ENCODE peak calls at places on chromosomes 4 and X, in four cellular contexts. O is AG04449, T is right atrium auricular region, W is Calu3. P is an unnamed sample.

GRCh38 chr4:35934370-35934981 is 309.8 kb downstream of the ARAP2 start:
- DNase-seq in O (no peak), W (no peak), T (no peak), P (no peak)

GRCh38 chr4:21992330-21992729 is 43.8 kb upstream of the KCNIP4 start:
- DNase-seq in T (no peak), W (no peak), O (no peak), P (no peak)

GRCh38 chr4:33060873-33061542 is 2340.8 kb downstream of the PCDH7 start:
- DNase-seq in T (no peak), W (peak; percentile 0), O (no peak), P (peak; percentile 46)

GRCh38 chrX:100316987-100317386 is 93.1 kb downstream of the PCDH19 start:
- DNase-seq in O (no peak), W (no peak), T (no peak), P (no peak)

GRCh38 chr4:105106416-105106815 is 40.3 kb upstream of the TET2 start:
- DNase-seq in O (no peak), T (no peak), W (no peak), P (no peak)

GRCh38 chr4:929970-930625 is 2.0 kb downstream of the GAK start:
- DNase-seq in O (no peak), T (no peak), W (no peak), P (no peak)

GRCh38 chr4:59247032-59247431 is 1953.1 kb upstream of the ADGRL3 start:
- DNase-seq in T (no peak), O (no peak), W (no peak), P (no peak)

GRCh38 chrX:83759872-83760271 is 101.1 kb upstream of the CYLC1 start:
- DNase-seq in O (no peak), T (no peak), W (peak; percentile 0), P (no peak)

GRCh38 chrX:11757729-11758399 is at the start of gene MSL3:
- DNase-seq in O (no peak), T (no peak), W (peak; percentile 76), P (peak; percentile 47)

GRCh38 chr4:74056858-74057562 is 18.5 kb upstream of the CXCL3 start:
- DNase-seq in T (no peak), O (peak; percentile 41), W (no peak), P (no peak)

GRCh38 chr4:134089885-134090284 is 111.7 kb downstream of the PABPC4L start:
- DNase-seq in O (no peak), T (no peak), W (no peak), P (no peak)

GRCh38 chrX:25015486-25016360 is at the start of gene ARX:
- DNase-seq in O (no peak), W (no peak), T (no peak), P (no peak)

GRCh38 chr4:182351485-182351884 is 108.3 kb downstream of the TENM3 start:
- DNase-seq in W (no peak), O (no peak), T (no peak), P (no peak)

GRCh38 chr4:119707336-119707735 is 78.7 kb upstream of the PDE5A start:
- DNase-seq in W (no peak), O (no peak), T (no peak), P (no peak)

DNA sequence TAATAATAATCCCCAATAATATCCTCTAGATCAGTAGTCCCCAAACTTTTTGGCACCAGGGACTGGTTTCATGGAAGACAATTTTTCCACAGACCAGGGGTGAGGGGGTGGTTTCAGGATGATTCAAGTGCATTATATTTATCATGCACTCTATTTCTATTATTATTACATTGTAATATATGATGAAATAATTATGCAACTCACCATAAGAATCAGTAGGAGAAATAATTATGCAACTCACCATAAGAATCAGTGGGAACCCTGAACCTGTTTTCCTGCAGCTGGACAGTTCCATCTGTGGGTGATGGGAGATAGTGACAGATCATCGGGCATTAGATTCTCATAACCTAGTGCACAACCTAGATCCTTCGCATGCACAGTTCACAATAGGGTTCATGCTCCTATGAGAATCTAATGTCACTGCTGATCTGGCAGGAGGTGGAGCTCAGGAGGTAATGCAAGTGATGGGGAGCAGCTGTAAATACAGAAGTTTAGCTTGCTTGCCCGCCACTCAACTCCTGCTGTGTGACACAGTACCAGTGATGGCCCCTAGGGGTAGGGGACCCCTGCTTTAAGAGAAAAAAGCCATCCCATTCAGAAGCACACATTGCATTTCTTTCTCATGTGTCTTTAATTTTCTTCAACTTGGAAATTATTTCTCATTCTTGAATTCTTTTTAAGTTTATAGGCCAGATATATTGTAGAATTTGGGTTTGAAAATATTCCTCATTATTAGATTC is 16.0 kb upstream of the SH3RF1 start:
- DNase-seq in T (no peak), W (no peak), O (no peak), P (no peak)
- TF ChIP-seq CTCF in T (no peak), W (no peak), O (no peak), P (peak; percentile 21)

GRCh38 chrX:122703762-122704161 is 480.3 kb upstream of the GRIA3 start:
- DNase-seq in W (no peak), T (no peak), O (no peak), P (no peak)
- TF ChIP-seq CTCF in W (no peak), T (no peak), O (peak; percentile 51), P (no peak)

DNA sequence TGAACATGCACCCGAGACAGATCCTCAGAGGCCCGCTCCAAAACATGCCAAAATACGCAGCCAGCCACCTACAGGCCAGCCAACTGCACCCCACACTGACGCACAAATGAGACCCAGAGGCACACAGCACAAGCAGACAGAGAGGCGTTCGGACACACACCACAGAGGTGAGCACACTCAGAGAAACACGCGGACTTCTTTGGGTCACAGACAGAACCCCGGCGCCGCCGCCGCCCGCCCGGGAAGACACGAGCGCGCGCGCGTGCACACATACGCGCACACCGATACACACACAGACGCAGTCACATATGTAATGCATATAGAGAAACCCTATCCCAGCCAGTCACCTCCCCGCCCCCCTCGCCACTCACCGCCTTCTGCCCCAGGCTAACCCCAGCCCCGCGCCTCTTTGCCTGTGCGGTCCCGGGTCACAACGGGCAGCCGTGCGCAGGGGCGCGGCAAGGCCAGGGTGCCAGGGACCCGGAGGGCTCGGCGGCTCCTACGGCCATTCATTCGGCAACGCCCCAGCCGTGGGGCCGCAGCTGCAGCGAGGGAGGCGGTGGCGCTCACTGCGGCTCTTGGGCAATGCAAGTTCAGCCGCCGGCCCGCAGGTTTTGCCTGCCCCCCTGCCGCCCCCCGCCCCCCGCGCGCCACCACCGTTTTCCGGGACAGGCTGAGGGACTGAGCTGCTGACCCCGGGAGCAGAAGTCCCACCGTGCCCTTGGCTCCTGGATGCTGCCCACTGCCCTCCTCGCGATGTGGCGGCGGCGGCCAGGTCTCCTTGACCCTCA is 532 bp downstream of the SEPTIN6 start:
- DNase-seq in O (no peak), W (peak; percentile 21), T (peak; percentile 72), P (peak; percentile 17)
- TF ChIP-seq CTCF in O (peak; percentile 15), W (no peak), T (no peak), P (peak; percentile 16)

GRCh38 chrX:107775000-107775733 is 420 bp downstream of the TSC22D3 start:
- DNase-seq in T (no peak), W (no peak), O (no peak), P (no peak)
- TF ChIP-seq CTCF in T (no peak), W (no peak), O (no peak), P (no peak)

DNA sequence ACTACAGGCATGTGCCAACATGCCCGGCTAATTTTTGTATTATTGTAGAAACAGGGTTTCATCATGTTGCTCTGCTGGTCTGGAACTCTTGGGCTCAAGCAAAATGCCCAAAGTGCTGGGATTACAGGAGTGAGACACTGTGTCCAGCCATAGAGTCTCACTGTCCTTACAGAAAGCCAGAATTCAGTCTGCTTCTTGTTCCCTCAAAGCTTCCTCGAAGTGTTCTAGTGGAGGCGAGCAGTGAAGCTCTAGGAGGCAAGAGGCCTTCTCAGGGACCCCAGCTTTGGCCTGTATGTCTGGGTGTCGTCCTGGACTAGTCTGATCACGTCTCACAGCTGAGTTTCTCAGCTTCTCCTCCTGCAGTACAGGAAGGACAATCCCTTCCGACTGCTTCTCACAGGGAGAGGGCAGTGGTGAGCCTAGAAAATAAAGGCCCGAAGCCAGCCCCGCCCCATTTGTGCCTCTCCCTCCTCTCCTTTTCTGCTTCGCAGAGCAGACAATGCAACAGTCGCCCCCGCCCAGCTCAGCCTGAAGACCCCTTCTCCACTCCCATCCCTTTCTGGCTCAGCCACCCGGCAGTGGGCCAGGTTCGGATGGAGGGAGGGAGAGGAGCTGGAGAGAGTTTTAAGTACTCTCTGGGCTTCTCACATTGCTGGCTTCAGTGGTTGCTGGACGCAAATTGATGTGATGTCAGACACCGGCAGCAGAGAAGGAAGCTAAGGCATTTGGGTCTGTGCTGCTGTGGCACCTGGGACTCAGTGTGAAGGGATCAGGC is 11.1 kb upstream of the FAM3A start:
- DNase-seq in W (peak; percentile 79), T (peak; percentile 88), O (no peak), P (no peak)
- TF ChIP-seq CTCF in W (no peak), T (peak; percentile 30), O (peak; percentile 60), P (peak; percentile 54)

GRCh38 chr4:47930971-47931804 is 16.8 kb upstream of the NFXL1 start:
- DNase-seq in W (peak; percentile 22), T (no peak), O (peak; percentile 29), P (no peak)

GRCh38 chr4:47939456-47939855 is 25.1 kb upstream of the NFXL1 start:
- DNase-seq in O (no peak), W (peak; percentile 35), T (no peak), P (no peak)

GRCh38 chr4:47929682-47930201 is 15.4 kb upstream of the NFXL1 start:
- DNase-seq in W (no peak), T (no peak), O (no peak), P (no peak)

GRCh38 chr4:47936336-47936735 is 22.0 kb upstream of the NFXL1 start:
- DNase-seq in W (no peak), O (no peak), T (no peak), P (no peak)

GRCh38 chr4:47933798-47934197 is 19.4 kb upstream of the NFXL1 start:
- DNase-seq in T (no peak), O (no peak), W (no peak), P (no peak)
- TF ChIP-seq CTCF in T (peak; percentile 31), O (peak; percentile 34), W (peak; percentile 32), P (peak; percentile 77)

DNA sequence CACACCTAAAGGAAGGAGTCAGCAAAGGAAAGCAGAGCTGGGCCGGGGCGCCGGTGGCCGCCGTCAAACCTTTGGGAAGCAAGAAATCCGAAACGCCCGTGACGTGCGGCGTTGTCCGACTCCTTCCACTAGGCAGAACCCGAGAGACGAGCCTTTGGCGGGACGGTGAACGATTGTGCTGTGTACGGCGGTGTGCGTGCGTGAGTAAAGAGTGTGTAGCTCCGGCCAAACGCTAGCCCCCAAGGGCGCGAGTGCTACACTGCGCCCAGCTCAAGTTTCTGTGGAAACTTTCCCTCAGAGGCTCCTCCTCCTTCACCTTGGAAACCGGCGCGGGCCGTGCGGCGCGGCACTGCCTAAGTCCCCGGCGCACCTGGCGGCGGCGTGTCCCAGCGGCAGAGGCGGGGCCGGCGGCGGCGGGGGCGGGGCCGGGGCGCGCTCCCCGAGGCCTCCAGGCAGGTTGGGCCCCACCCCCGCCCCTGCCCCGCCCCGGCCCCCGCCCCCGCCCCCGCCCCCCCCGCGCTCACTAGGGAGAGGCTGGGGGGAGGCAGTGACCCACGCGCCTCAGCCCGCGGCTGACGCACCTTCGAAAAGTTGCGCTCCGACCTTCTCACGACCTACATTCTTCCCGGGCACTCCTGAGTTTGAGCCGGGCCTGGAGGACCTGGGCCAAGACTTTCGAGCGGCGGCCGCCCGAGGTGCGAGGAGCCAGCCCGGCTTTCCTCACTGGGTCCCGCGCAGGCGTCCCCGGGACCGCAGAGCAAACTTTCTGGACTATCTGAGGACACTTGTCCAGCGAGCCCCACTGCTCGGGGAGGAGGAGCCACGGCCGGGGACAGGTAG is at the start of gene FHIP1A:
- DNase-seq in O (no peak), W (peak; percentile 94), T (peak; percentile 71), P (peak; percentile 91)
- TF ChIP-seq CTCF in O (no peak), W (no peak), T (no peak), P (peak; percentile 25)

GRCh38 chr4:125317526-125317880 is 2.7 kb downstream of the FAT4 start:
- DNase-seq in T (peak; percentile 76), W (no peak), O (no peak), P (peak; percentile 12)
- TF ChIP-seq CTCF in T (peak; percentile 19), W (no peak), O (peak; percentile 69), P (peak; percentile 63)

GRCh38 chr4:83561381-83561780 is 25.5 kb downstream of the GPAT3 start:
- DNase-seq in O (no peak), T (no peak), W (peak; percentile 60), P (no peak)
- TF ChIP-seq CTCF in O (no peak), T (no peak), W (no peak), P (no peak)

P was measured in progenitor cell of endocrine pancreas.